ENCODE peak calls at places on chromosome 13, in nine cellular contexts. S is lower leg skin; W is CD14-positive monocyte; D is left ventricle myocardium inferior; C is SK-N-SH; J is HCT116; U is stimulated activated CD4-positive, alpha-beta T cell treated with anti-CD3 and anti-CD28 coated beads, Interleukin-1b, Interleukin-23, amount 100 ng/mL, for 1 hour; A is AG08396; Y is thyroid gland. M is an unnamed sample.

GRCh38 chr13:33849211-33849610 is 31.3 kb downstream of the RFC3 start:
- DNase-seq in W (no peak), J (no peak), S (no peak), U (no peak), Y (no peak), A (no peak), D (no peak), C (no peak), M (no peak)

GRCh38 chr13:99758465-99759162 is 213.0 kb downstream of the ZIC5 start:
- DNase-seq in D (no peak), S (no peak), J (no peak), W (no peak), A (no peak), Y (no peak), U (no peak), C (no peak), M (no peak)

GRCh38 chr13:27298849-27299248 is 28.2 kb downstream of the RASL11A start:
- DNase-seq in D (no peak), J (no peak), A (no peak), S (no peak), C (no peak), Y (no peak), W (no peak), U (no peak), M (no peak)

GRCh38 chr13:22929391-22930126 is 251.2 kb upstream of the SGCG start:
- DNase-seq in S (no peak), J (no peak), U (no peak), W (no peak), C (no peak), A (no peak), D (no peak), Y (no peak), M (no peak)

GRCh38 chr13:20404488-20405222 is 121.0 kb downstream of the CRYL1 start:
- DNase-seq in S (no peak), Y (no peak), U (no peak), W (no peak), D (no peak), J (no peak), A (no peak), C (no peak), M (no peak)

GRCh38 chr13:99796175-99796819 is 175.3 kb downstream of the ZIC5 start:
- DNase-seq in W (no peak), J (no peak), U (no peak), S (no peak), Y (no peak), C (no peak), D (no peak), A (peak), M (no peak)

GRCh38 chr13:81487151-81487550 is 1146.2 kb upstream of the SPRY2 start:
- DNase-seq in S (no peak), J (peak), W (no peak), D (no peak), Y (no peak), C (peak), A (no peak), U (no peak), M (no peak)

GRCh38 chr13:111370147-111370546 is 49.7 kb downstream of the TEX29 start:
- DNase-seq in Y (no peak), W (no peak), J (no peak), S (no peak), U (no peak), C (no peak), A (no peak), D (no peak), M (no peak)

GRCh38 chr13:40388617-40389016 is 277.8 kb downstream of the FOXO1 start:
- DNase-seq in J (no peak), A (no peak), S (no peak), C (no peak), U (peak), Y (no peak), D (no peak), W (peak), M (no peak)

GRCh38 chr13:110329798-110330461 is 22.8 kb downstream of the COL4A2 start:
- DNase-seq in D (no peak), W (no peak), A (peak), S (no peak), U (no peak), J (no peak), Y (no peak), C (no peak), M (no peak)

GRCh38 chr13:29937836-29938235 is 87.4 kb upstream of the UBL3 start:
- DNase-seq in U (peak), A (no peak), C (no peak), W (no peak), Y (no peak), D (no peak), J (no peak), S (no peak), M (no peak)

GRCh38 chr13:94595006-94595942 is 678 bp downstream of the TGDS start:
- DNase-seq in Y (peak), S (no peak), W (no peak), A (peak), D (no peak), U (no peak), J (no peak), C (peak), M (no peak)

GRCh38 chr13:112931028-112931934 is 37.7 kb upstream of the MCF2L start:
- DNase-seq in S (no peak), Y (no peak), D (no peak), C (peak), U (no peak), J (peak), W (no peak), A (peak), M (no peak)

M was measured in Right ventricle myocardium inferior.